ENCODE peak calls at places on chromosomes 1 and 21, in eight cellular contexts. One of them, this sample, is unnamed.

GRCh38 chr1:230758705-230759354 is 11.6 kb downstream of the CAPN9 start:
- DNase-seq in AG09309: no peak
- DNase-seq in EH: peak
- DNase-seq in non-pigmented ciliary epithelial cell: no peak
- DNase-seq in CD8-positive, alpha-beta T cell: no peak
- DNase-seq in H9: no peak
- DNase-seq in transverse colon: no peak
- DNase-seq in endothelial cell: no peak
- DNase-seq in this sample: no peak

GRCh38 chr1:204902674-204903073 is 32.0 kb downstream of the NFASC start:
- DNase-seq in EH: no peak
- DNase-seq in H9: no peak
- DNase-seq in non-pigmented ciliary epithelial cell: no peak
- DNase-seq in transverse colon: no peak
- DNase-seq in endothelial cell: no peak
- DNase-seq in AG09309: no peak
- DNase-seq in CD8-positive, alpha-beta T cell: no peak
- DNase-seq in this sample: no peak

GRCh38 chr1:241836944-241837343 is 11.1 kb upstream of the EXO1 start:
- DNase-seq in non-pigmented ciliary epithelial cell: no peak
- DNase-seq in endothelial cell: no peak
- DNase-seq in CD8-positive, alpha-beta T cell: no peak
- DNase-seq in transverse colon: no peak
- DNase-seq in AG09309: no peak
- DNase-seq in H9: no peak
- DNase-seq in EH: no peak
- DNase-seq in this sample: no peak

GRCh38 chr21:32958288-32958992 is 67.3 kb upstream of the OLIG2 start:
- DNase-seq in H9: peak
- DNase-seq in CD8-positive, alpha-beta T cell: no peak
- DNase-seq in endothelial cell: peak
- DNase-seq in EH: no peak
- DNase-seq in transverse colon: no peak
- DNase-seq in AG09309: no peak
- DNase-seq in non-pigmented ciliary epithelial cell: no peak
- DNase-seq in this sample: no peak

GRCh38 chr1:246074421-246074820 is 432.7 kb downstream of the SMYD3 start:
- DNase-seq in transverse colon: no peak
- DNase-seq in EH: no peak
- DNase-seq in CD8-positive, alpha-beta T cell: no peak
- DNase-seq in H9: no peak
- DNase-seq in endothelial cell: no peak
- DNase-seq in AG09309: no peak
- DNase-seq in non-pigmented ciliary epithelial cell: no peak
- DNase-seq in this sample: peak

GRCh38 chr1:156945881-156946661 is 25.6 kb downstream of the LRRC71 start:
- DNase-seq in EH: no peak
- DNase-seq in non-pigmented ciliary epithelial cell: no peak
- DNase-seq in CD8-positive, alpha-beta T cell: no peak
- DNase-seq in transverse colon: peak
- DNase-seq in endothelial cell: no peak
- DNase-seq in H9: no peak
- DNase-seq in AG09309: no peak
- DNase-seq in this sample: no peak

GRCh38 chr1:67041836-67042503 is 12.0 kb downstream of the SLC35D1 start:
- DNase-seq in endothelial cell: no peak
- DNase-seq in AG09309: peak
- DNase-seq in EH: peak
- DNase-seq in CD8-positive, alpha-beta T cell: no peak
- DNase-seq in H9: no peak
- DNase-seq in non-pigmented ciliary epithelial cell: no peak
- DNase-seq in transverse colon: no peak
- DNase-seq in this sample: no peak

GRCh38 chr1:92538048-92538412 is 51.3 kb upstream of the GFI1 start:
- DNase-seq in non-pigmented ciliary epithelial cell: no peak
- DNase-seq in EH: peak
- DNase-seq in transverse colon: no peak
- DNase-seq in H9: no peak
- DNase-seq in AG09309: no peak
- DNase-seq in CD8-positive, alpha-beta T cell: no peak
- DNase-seq in endothelial cell: no peak
- DNase-seq in this sample: no peak

GRCh38 chr1:64486193-64486592 is 16.3 kb downstream of the CACHD1 start:
- DNase-seq in H9: no peak
- DNase-seq in CD8-positive, alpha-beta T cell: no peak
- DNase-seq in EH: no peak
- DNase-seq in non-pigmented ciliary epithelial cell: no peak
- DNase-seq in transverse colon: no peak
- DNase-seq in endothelial cell: no peak
- DNase-seq in AG09309: no peak
- DNase-seq in this sample: no peak

GRCh38 chr1:27145934-27146354 is 9.0 kb downstream of the SLC9A1 start:
- DNase-seq in AG09309: peak
- DNase-seq in transverse colon: no peak
- DNase-seq in non-pigmented ciliary epithelial cell: peak
- DNase-seq in H9: no peak
- DNase-seq in EH: peak
- DNase-seq in endothelial cell: no peak
- DNase-seq in CD8-positive, alpha-beta T cell: no peak
- DNase-seq in this sample: no peak

GRCh38 chr1:52752427-52752826 is 26.2 kb downstream of the ZYG11B start:
- DNase-seq in endothelial cell: no peak
- DNase-seq in non-pigmented ciliary epithelial cell: no peak
- DNase-seq in AG09309: no peak
- DNase-seq in H9: no peak
- DNase-seq in CD8-positive, alpha-beta T cell: no peak
- DNase-seq in transverse colon: no peak
- DNase-seq in EH: no peak
- DNase-seq in this sample: no peak

GRCh38 chr1:55572878-55573734 is 357.9 kb upstream of the USP24 start:
- DNase-seq in endothelial cell: no peak
- DNase-seq in non-pigmented ciliary epithelial cell: peak
- DNase-seq in AG09309: peak
- DNase-seq in transverse colon: no peak
- DNase-seq in H9: no peak
- DNase-seq in CD8-positive, alpha-beta T cell: no peak
- DNase-seq in EH: peak
- DNase-seq in this sample: no peak

GRCh38 chr1:6001992-6002576 is 9.9 kb upstream of the NPHP4 start:
- DNase-seq in CD8-positive, alpha-beta T cell: peak
- DNase-seq in transverse colon: no peak
- DNase-seq in EH: no peak
- DNase-seq in AG09309: no peak
- DNase-seq in non-pigmented ciliary epithelial cell: no peak
- DNase-seq in endothelial cell: no peak
- DNase-seq in H9: no peak
- DNase-seq in this sample: no peak

GRCh38 chr1:182111496-182111895 is 50.0 kb upstream of the ZNF648 start:
- DNase-seq in non-pigmented ciliary epithelial cell: no peak
- DNase-seq in transverse colon: peak
- DNase-seq in EH: no peak
- DNase-seq in CD8-positive, alpha-beta T cell: no peak
- DNase-seq in H9: no peak
- DNase-seq in AG09309: no peak
- DNase-seq in endothelial cell: no peak
- DNase-seq in this sample: no peak

GRCh38 chr1:83559090-83559489 is 439.8 kb downstream of the TTLL7 start:
- DNase-seq in transverse colon: no peak
- DNase-seq in CD8-positive, alpha-beta T cell: no peak
- DNase-seq in H9: no peak
- DNase-seq in non-pigmented ciliary epithelial cell: no peak
- DNase-seq in AG09309: no peak
- DNase-seq in endothelial cell: no peak
- DNase-seq in EH: no peak
- DNase-seq in this sample: no peak

GRCh38 chr1:45554198-45554597 is 3.6 kb downstream of the AKR1A1 start:
- DNase-seq in CD8-positive, alpha-beta T cell: no peak
- DNase-seq in H9: no peak
- DNase-seq in EH: no peak
- DNase-seq in endothelial cell: no peak
- DNase-seq in non-pigmented ciliary epithelial cell: no peak
- DNase-seq in AG09309: no peak
- DNase-seq in transverse colon: no peak
- DNase-seq in this sample: no peak

GRCh38 chr1:174626031-174627020 is 178.6 kb downstream of the GPR52 start:
- DNase-seq in EH: peak
- DNase-seq in CD8-positive, alpha-beta T cell: no peak
- DNase-seq in H9: no peak
- DNase-seq in AG09309: peak
- DNase-seq in transverse colon: no peak
- DNase-seq in endothelial cell: no peak
- DNase-seq in non-pigmented ciliary epithelial cell: peak
- DNase-seq in this sample: no peak

GRCh38 chr1:193069748-193070394 is 10.5 kb downstream of the RO60 start:
- DNase-seq in AG09309: no peak
- DNase-seq in non-pigmented ciliary epithelial cell: no peak
- DNase-seq in transverse colon: no peak
- DNase-seq in CD8-positive, alpha-beta T cell: no peak
- DNase-seq in H9: peak
- DNase-seq in EH: peak
- DNase-seq in endothelial cell: no peak
- DNase-seq in this sample: no peak

GRCh38 chr1:24745711-24746582 is 700 bp downstream of the CLIC4 start:
- DNase-seq in H9: no peak
- DNase-seq in AG09309: no peak
- DNase-seq in non-pigmented ciliary epithelial cell: no peak
- DNase-seq in CD8-positive, alpha-beta T cell: peak
- DNase-seq in endothelial cell: peak
- DNase-seq in EH: peak
- DNase-seq in transverse colon: peak
- DNase-seq in this sample: peak

GRCh38 chr1:23776198-23776597 is 2.0 kb upstream of the PITHD1 start:
- DNase-seq in non-pigmented ciliary epithelial cell: no peak
- DNase-seq in transverse colon: no peak
- DNase-seq in CD8-positive, alpha-beta T cell: no peak
- DNase-seq in endothelial cell: no peak
- DNase-seq in AG09309: no peak
- DNase-seq in EH: no peak
- DNase-seq in H9: no peak
- DNase-seq in this sample: no peak

GRCh38 chr1:239718997-239719628 is 332.7 kb downstream of the CHRM3 start:
- DNase-seq in EH: no peak
- DNase-seq in H9: no peak
- DNase-seq in AG09309: no peak
- DNase-seq in transverse colon: no peak
- DNase-seq in endothelial cell: no peak
- DNase-seq in non-pigmented ciliary epithelial cell: no peak
- DNase-seq in CD8-positive, alpha-beta T cell: no peak
- DNase-seq in this sample: no peak

GRCh38 chr1:11938722-11939526 is 4.4 kb downstream of the PLOD1 start:
- DNase-seq in H9: no peak
- DNase-seq in transverse colon: no peak
- DNase-seq in endothelial cell: no peak
- DNase-seq in CD8-positive, alpha-beta T cell: no peak
- DNase-seq in EH: peak
- DNase-seq in non-pigmented ciliary epithelial cell: no peak
- DNase-seq in AG09309: no peak
- DNase-seq in this sample: no peak

GRCh38 chr1:241423541-241424479 is 66.8 kb upstream of the RGS7 start:
- DNase-seq in AG09309: no peak
- DNase-seq in transverse colon: no peak
- DNase-seq in H9: peak
- DNase-seq in endothelial cell: peak
- DNase-seq in non-pigmented ciliary epithelial cell: no peak
- DNase-seq in CD8-positive, alpha-beta T cell: no peak
- DNase-seq in EH: peak
- DNase-seq in this sample: peak

GRCh38 chr1:55040083-55040952 is 970 bp downstream of the PCSK9 start:
- DNase-seq in CD8-positive, alpha-beta T cell: no peak
- DNase-seq in transverse colon: no peak
- DNase-seq in AG09309: no peak
- DNase-seq in non-pigmented ciliary epithelial cell: no peak
- DNase-seq in H9: no peak
- DNase-seq in endothelial cell: peak
- DNase-seq in EH: no peak
- DNase-seq in this sample: no peak

GRCh38 chr1:35637401-35637809 is 3.9 kb downstream of the PSMB2 start:
- DNase-seq in transverse colon: no peak
- DNase-seq in AG09309: peak
- DNase-seq in EH: peak
- DNase-seq in non-pigmented ciliary epithelial cell: peak
- DNase-seq in H9: no peak
- DNase-seq in endothelial cell: no peak
- DNase-seq in CD8-positive, alpha-beta T cell: no peak
- DNase-seq in this sample: peak

GRCh38 chr1:9449106-9449627 is 90.1 kb upstream of the SLC25A33 start:
- DNase-seq in transverse colon: no peak
- DNase-seq in CD8-positive, alpha-beta T cell: no peak
- DNase-seq in endothelial cell: no peak
- DNase-seq in EH: peak
- DNase-seq in non-pigmented ciliary epithelial cell: no peak
- DNase-seq in AG09309: no peak
- DNase-seq in H9: no peak
- DNase-seq in this sample: no peak

GRCh38 chr1:221687731-221688487 is 54.0 kb downstream of the DUSP10 start:
- DNase-seq in transverse colon: no peak
- DNase-seq in H9: no peak
- DNase-seq in EH: no peak
- DNase-seq in CD8-positive, alpha-beta T cell: no peak
- DNase-seq in non-pigmented ciliary epithelial cell: no peak
- DNase-seq in endothelial cell: no peak
- DNase-seq in AG09309: no peak
- DNase-seq in this sample: no peak

GRCh38 chr1:207823880-207824566 is 72.2 kb downstream of the CD46 start:
- DNase-seq in CD8-positive, alpha-beta T cell: peak
- DNase-seq in AG09309: peak
- DNase-seq in transverse colon: peak
- DNase-seq in endothelial cell: peak
- DNase-seq in EH: peak
- DNase-seq in non-pigmented ciliary epithelial cell: peak
- DNase-seq in H9: peak
- DNase-seq in this sample: peak

GRCh38 chr1:232369451-232369850 is 260.5 kb downstream of the SIPA1L2 start:
- DNase-seq in CD8-positive, alpha-beta T cell: no peak
- DNase-seq in non-pigmented ciliary epithelial cell: no peak
- DNase-seq in AG09309: no peak
- DNase-seq in EH: no peak
- DNase-seq in H9: no peak
- DNase-seq in transverse colon: no peak
- DNase-seq in endothelial cell: no peak
- DNase-seq in this sample: no peak

This sample was measured in pons.